ENCODE peak calls at places on chromosomes 12 and 14, in six cellular contexts. I, C, L, A, D and H are unnamed samples.
A peak's percentile ranks its signal among the peaks of the same experiment; 100 is the strongest.

GRCh38 chr14:100348779-100349708 is 25.9 kb downstream of the SLC25A47 start:
- DNase-seq in D (no peak), A (no peak), C (no peak), I (no peak), L (no peak), H (no peak)

GRCh38 chr14:38098074-38098846 is 109.4 kb upstream of the SSTR1 start:
- DNase-seq in D (no peak), C (peak; percentile 71), A (no peak), I (no peak), L (peak; percentile 50), H (no peak)

GRCh38 chr14:41289025-41289424 is 317.7 kb upstream of the LRFN5 start:
- DNase-seq in L (no peak), C (no peak), A (no peak), D (no peak), I (no peak), H (no peak)

GRCh38 chr12:120539303-120539702 is 5.1 kb downstream of the RNF10 start:
- DNase-seq in I (no peak), D (no peak), A (no peak), L (no peak), C (peak; percentile 87), H (no peak)

GRCh38 chr12:34402228-34402898 is 380.1 kb downstream of the ALG10 start:
- DNase-seq in I (peak; percentile 24), A (no peak), D (peak; percentile 24), C (no peak), L (no peak), H (no peak)

GRCh38 chr14:67172520-67172919 is 16.7 kb upstream of the GARIN2 start:
- DNase-seq in I (no peak), C (no peak), D (no peak), L (no peak), A (no peak), H (no peak)

GRCh38 chr12:119693006-119693405 is 25.1 kb downstream of the PRKAB1 start:
- DNase-seq in L (peak; percentile 98), D (peak; percentile 74), A (peak; percentile 88), C (peak; percentile 97), I (no peak), H (no peak)

GRCh38 chr12:110923692-110924334 is 3.4 kb upstream of the MYL2 start:
- DNase-seq in I (no peak), D (no peak), A (no peak), L (no peak), C (no peak), H (no peak)

GRCh38 chr14:100288382-100289185 is 17.7 kb downstream of the SLC25A29 start:
- DNase-seq in L (no peak), C (peak; percentile 62), I (no peak), A (peak; percentile 45), D (no peak), H (no peak)

GRCh38 chr12:111430418-111431353 is 25.0 kb downstream of the SH2B3 start:
- DNase-seq in D (no peak), L (no peak), C (no peak), I (no peak), A (no peak), H (peak; percentile 82)

GRCh38 chr12:72586456-72586855 is 314.3 kb downstream of the TRHDE start:
- DNase-seq in C (no peak), I (no peak), L (no peak), D (no peak), A (no peak), H (no peak)

GRCh38 chr12:120007272-120007671 is 18.2 kb downstream of the BICDL1 start:
- DNase-seq in A (no peak), I (no peak), L (no peak), D (no peak), C (no peak), H (peak; percentile 41)

GRCh38 chr14:103346286-103346685 is 12.2 kb downstream of the EIF5 start:
- DNase-seq in A (no peak), I (no peak), D (no peak), C (peak; percentile 33), L (no peak), H (no peak)

GRCh38 chr14:22099942-22100763 is 426.5 kb upstream of the OR4E1 start:
- DNase-seq in L (peak; percentile 53), C (peak; percentile 33), A (peak; percentile 32), I (no peak), D (peak; percentile 38), H (peak; percentile 9)

GRCh38 chr14:64720190-64720589 is 16.0 kb downstream of the PLEKHG3 start:
- DNase-seq in L (no peak), D (no peak), C (peak; percentile 83), A (no peak), I (no peak), H (no peak)

GRCh38 chr14:67477926-67478915 is 10.3 kb downstream of the TMEM229B start:
- DNase-seq in A (no peak), L (no peak), D (no peak), I (no peak), C (no peak), H (no peak)

GRCh38 chr12:88579941-88580871 is at the start of gene KITLG:
- DNase-seq in D (peak; percentile 85), A (no peak), C (peak; percentile 82), L (peak; percentile 91), I (peak; percentile 87), H (peak; percentile 44)

GRCh38 chr14:83463500-83464098 is 1929.9 kb upstream of the SEL1L start:
- DNase-seq in A (peak; percentile 44), D (peak; percentile 36), I (no peak), C (peak; percentile 62), L (peak; percentile 77), H (no peak)

GRCh38 chr12:15423629-15424028 is 101.3 kb downstream of the PTPRO start:
- DNase-seq in D (no peak), L (peak; percentile 22), I (no peak), C (peak; percentile 66), A (no peak), H (no peak)

GRCh38 chr12:52203126-52203921 is 11.5 kb upstream of the KRT80 start:
- DNase-seq in C (peak; percentile 67), I (peak; percentile 76), D (peak; percentile 54), A (peak; percentile 69), L (peak; percentile 79), H (no peak)

GRCh38 chr12:130879212-130879686 is 7.4 kb downstream of the RAN start:
- DNase-seq in D (no peak), I (no peak), C (no peak), A (no peak), L (no peak), H (peak; percentile 73)

GRCh38 chr12:8648598-8649205 is 13.9 kb downstream of the MFAP5 start:
- DNase-seq in I (no peak), A (no peak), D (no peak), C (no peak), L (no peak), H (peak; percentile 76)

GRCh38 chr14:77212933-77213656 is 31.5 kb downstream of the TMEM63C start:
- DNase-seq in C (peak; percentile 8), A (no peak), D (peak; percentile 38), L (peak; percentile 26), I (peak; percentile 52), H (peak; percentile 37)

GRCh38 chr14:39050389-39050788 is 52.6 kb downstream of the SEC23A start:
- DNase-seq in I (no peak), D (no peak), C (peak; percentile 92), A (peak; percentile 12), L (peak; percentile 65), H (no peak)

GRCh38 chr14:88993946-88994345 is 169.5 kb downstream of the TTC8 start:
- DNase-seq in L (peak; percentile 79), I (no peak), A (no peak), C (peak; percentile 35), D (no peak), H (no peak)

GRCh38 chr14:106578479-106578878 is 1052.1 kb downstream of the TMEM121 start:
- DNase-seq in L (no peak), D (no peak), A (no peak), C (no peak), I (no peak), H (no peak)

GRCh38 chr12:65778268-65779090 is 45.8 kb upstream of the HMGA2 start:
- DNase-seq in D (no peak), L (peak; percentile 44), C (peak; percentile 84), A (no peak), I (no peak), H (no peak)

GRCh38 chr12:95418142-95418541 is 55.8 kb upstream of the METAP2 start:
- DNase-seq in D (no peak), L (no peak), A (no peak), I (no peak), C (no peak), H (no peak)

GRCh38 chr12:98578821-98579220 is 14.7 kb upstream of the SLC25A3 start:
- DNase-seq in L (no peak), A (no peak), D (no peak), C (no peak), I (no peak), H (no peak)

GRCh38 chr14:85273099-85273677 is 256.8 kb upstream of the FLRT2 start:
- DNase-seq in L (peak; percentile 17), A (no peak), I (no peak), C (no peak), D (no peak), H (no peak)

GRCh38 chr12:119249441-119249840 is 70.7 kb downstream of the HSPB8 start:
- DNase-seq in C (no peak), L (no peak), I (no peak), D (no peak), A (no peak), H (no peak)

GRCh38 chr12:48956279-48957140 is 777 bp downstream of the ARF3 start:
- DNase-seq in L (peak; percentile 98), C (peak; percentile 95), I (peak; percentile 82), D (peak; percentile 89), A (peak; percentile 85), H (no peak)
- TF ChIP-seq CTCF in L (no peak), C (no peak), I (no peak), D (no peak), A (no peak), H (no peak)

GRCh38 chr12:12721251-12721689 is 4.1 kb downstream of the CDKN1B start:
- DNase-seq in A (no peak), D (no peak), I (no peak), C (no peak), L (no peak), H (no peak)
- TF ChIP-seq CTCF in A (no peak), D (no peak), I (no peak), C (no peak), L (no peak), H (no peak)

GRCh38 chr14:56891226-56891625 is 80.9 kb upstream of the OTX2 start:
- DNase-seq in L (no peak), A (no peak), D (no peak), C (no peak), I (no peak), H (no peak)

GRCh38 chr14:56892959-56893358 is 82.7 kb upstream of the OTX2 start:
- DNase-seq in C (no peak), L (no peak), A (no peak), D (no peak), I (no peak), H (no peak)

GRCh38 chr14:56896231-56896630 is 86.0 kb upstream of the OTX2 start:
- DNase-seq in L (no peak), D (no peak), A (no peak), C (no peak), I (no peak), H (no peak)

GRCh38 chr14:56895154-56895553 is 84.9 kb upstream of the OTX2 start:
- DNase-seq in C (no peak), D (no peak), L (no peak), I (no peak), A (no peak), H (no peak)

GRCh38 chr14:56894591-56894991 is 84.3 kb upstream of the OTX2 start:
- DNase-seq in D (no peak), L (no peak), C (no peak), I (no peak), A (no peak), H (no peak)
- TF ChIP-seq CTCF in D (no peak), L (no peak), C (no peak), I (no peak), A (no peak), H (no peak)

GRCh38 chr14:51369814-51370213 is 129.8 kb downstream of the TMX1 start:
- DNase-seq in D (no peak), I (no peak), C (peak; percentile 30), A (no peak), L (no peak), H (no peak)
- TF ChIP-seq CTCF in D (no peak), I (peak; percentile 40), C (peak; percentile 26), A (peak; percentile 17), L (no peak), H (peak; percentile 62)